ENCODE peak calls at places on chromosomes 1 and 21, in five cellular contexts. X is GF-D8, J is amniotic stem cell, K is EH, S is astrocyte of the spinal cord. B is an unnamed sample.

GRCh38 chr1:169109561-169110134 is 3.2 kb downstream of the ATP1B1 start:
- DNase-seq in X (peak; percentile 2), J (peak; percentile 76), K (peak; percentile 77), S (peak; percentile 87), B (no peak)

GRCh38 chr1:150273310-150273709 is 720 bp downstream of the C1orf54 start:
- DNase-seq in X (no peak), J (no peak), K (peak; percentile 36), S (peak; percentile 15), B (no peak)

GRCh38 chr1:184298321-184299052 is 88.3 kb upstream of the C1orf21 start:
- DNase-seq in X (no peak), J (no peak), K (peak; percentile 52), S (no peak), B (no peak)

GRCh38 chr1:188128761-188129160 is 1300.0 kb downstream of the PLA2G4A start:
- DNase-seq in X (no peak), J (no peak), K (peak; percentile 61), S (peak; percentile 2), B (no peak)

GRCh38 chr1:167297222-167298214 is 76.8 kb downstream of the POU2F1 start:
- DNase-seq in X (peak; percentile 79), J (no peak), K (no peak), S (no peak), B (peak; percentile 46)

GRCh38 chr1:9442266-9442846 is 96.9 kb upstream of the SLC25A33 start:
- DNase-seq in X (no peak), J (no peak), K (peak; percentile 73), S (peak; percentile 33), B (no peak)

GRCh38 chr1:83910461-83910860 is 88.5 kb downstream of the TTLL7 start:
- DNase-seq in X (no peak), J (no peak), K (no peak), S (no peak), B (no peak)

GRCh38 chr1:235831148-235831547 is 35.6 kb downstream of the LYST start:
- DNase-seq in X (no peak), J (no peak), K (peak; percentile 65), S (peak; percentile 61), B (peak; percentile 44)

GRCh38 chr1:41954533-41954944 is 35.8 kb upstream of the HIVEP3 start:
- DNase-seq in X (no peak), J (no peak), K (peak; percentile 90), S (peak; percentile 84), B (no peak)

GRCh38 chr1:30135729-30136128 is 587.7 kb downstream of the MATN1 start:
- DNase-seq in X (no peak), J (no peak), K (peak; percentile 3), S (no peak), B (no peak)

GRCh38 chr1:13600762-13601483 is 17.3 kb downstream of the PDPN start:
- DNase-seq in X (no peak), J (no peak), K (no peak), S (no peak), B (no peak)

GRCh38 chr21:32795376-32795775 is 23.8 kb upstream of the PAXBP1 start:
- DNase-seq in X (no peak), J (no peak), K (no peak), S (no peak), B (no peak)

GRCh38 chr1:65420590-65421340 is at the start of the genes LEPR and LEPROT:
- DNase-seq in X (peak; percentile 31), J (no peak), K (no peak), S (peak; percentile 67), B (no peak)

GRCh38 chr1:47262787-47263413 is 30.9 kb upstream of the TAL1 start:
- DNase-seq in X (peak; percentile 12), J (no peak), K (peak; percentile 53), S (peak; percentile 32), B (peak; percentile 68)

GRCh38 chr1:52424238-52424637 is 19.8 kb downstream of the PRPF38A start:
- DNase-seq in X (peak; percentile 84), J (no peak), K (peak; percentile 35), S (no peak), B (peak; percentile 96)

GRCh38 chr1:185984113-185984836 is 250.1 kb downstream of the HMCN1 start:
- DNase-seq in X (no peak), J (no peak), K (peak; percentile 43), S (no peak), B (no peak)

GRCh38 chr1:1137256-1138045 is 21.6 kb upstream of the C1orf159 start:
- DNase-seq in X (no peak), J (no peak), K (no peak), S (no peak), B (peak; percentile 14)